ENCODE peak calls at places on chromosomes 3 and 15, in eight cellular contexts. One of them, this sample, is unnamed.

GRCh38 chr3:41751597-41751996 is 210.3 kb downstream of the ULK4 start:
- DNase-seq in MV-4-11: no peak
- DNase-seq in RPMI7951: no peak
- DNase-seq in T-helper 1 cell: peak; percentile 27
- DNase-seq in activated naive CD4-positive, alpha-beta T cell: no peak
- DNase-seq in stimulated activated CD4-positive, alpha-beta T cell treated with anti-CD3 and anti-CD28 coated beads, Interleukin-2, amount 100 ng/mL, for 24 hours: no peak
- DNase-seq in RPMI8226: no peak
- DNase-seq in COR-L47: no peak
- DNase-seq in this sample: no peak

GRCh38 chr3:123757281-123757940 is 126.7 kb downstream of the MYLK start:
- DNase-seq in MV-4-11: peak; percentile 92
- DNase-seq in RPMI7951: peak; percentile 96
- DNase-seq in T-helper 1 cell: peak; percentile 38
- DNase-seq in activated naive CD4-positive, alpha-beta T cell: no peak
- DNase-seq in stimulated activated CD4-positive, alpha-beta T cell treated with anti-CD3 and anti-CD28 coated beads, Interleukin-2, amount 100 ng/mL, for 24 hours: no peak
- DNase-seq in RPMI8226: peak; percentile 91
- DNase-seq in COR-L47: no peak
- DNase-seq in this sample: peak; percentile 96

GRCh38 chr3:21484323-21485154 is 266.5 kb downstream of the ZNF385D start:
- DNase-seq in MV-4-11: peak; percentile 94
- DNase-seq in RPMI7951: peak; percentile 16
- DNase-seq in T-helper 1 cell: no peak
- DNase-seq in activated naive CD4-positive, alpha-beta T cell: no peak
- DNase-seq in stimulated activated CD4-positive, alpha-beta T cell treated with anti-CD3 and anti-CD28 coated beads, Interleukin-2, amount 100 ng/mL, for 24 hours: no peak
- DNase-seq in RPMI8226: peak; percentile 59
- DNase-seq in COR-L47: peak; percentile 34
- DNase-seq in this sample: peak; percentile 46

GRCh38 chr15:64105113-64105704 is 9.4 kb downstream of the SNX1 start:
- DNase-seq in MV-4-11: peak; percentile 89
- DNase-seq in RPMI7951: no peak
- DNase-seq in T-helper 1 cell: no peak
- DNase-seq in activated naive CD4-positive, alpha-beta T cell: no peak
- DNase-seq in stimulated activated CD4-positive, alpha-beta T cell treated with anti-CD3 and anti-CD28 coated beads, Interleukin-2, amount 100 ng/mL, for 24 hours: no peak
- DNase-seq in RPMI8226: no peak
- DNase-seq in COR-L47: no peak
- DNase-seq in this sample: no peak

GRCh38 chr15:69032703-69033373 is 18.3 kb downstream of the NOX5 start:
- DNase-seq in MV-4-11: peak; percentile 33
- DNase-seq in RPMI7951: no peak
- DNase-seq in T-helper 1 cell: no peak
- DNase-seq in activated naive CD4-positive, alpha-beta T cell: no peak
- DNase-seq in stimulated activated CD4-positive, alpha-beta T cell treated with anti-CD3 and anti-CD28 coated beads, Interleukin-2, amount 100 ng/mL, for 24 hours: no peak
- DNase-seq in RPMI8226: no peak
- DNase-seq in COR-L47: no peak
- DNase-seq in this sample: peak; percentile 11

GRCh38 chr3:193772389-193772788 is 179.4 kb downstream of the OPA1 start:
- DNase-seq in MV-4-11: no peak
- DNase-seq in RPMI7951: no peak
- DNase-seq in T-helper 1 cell: no peak
- DNase-seq in activated naive CD4-positive, alpha-beta T cell: no peak
- DNase-seq in stimulated activated CD4-positive, alpha-beta T cell treated with anti-CD3 and anti-CD28 coated beads, Interleukin-2, amount 100 ng/mL, for 24 hours: no peak
- DNase-seq in RPMI8226: no peak
- DNase-seq in COR-L47: peak; percentile 36
- DNase-seq in this sample: peak; percentile 12

GRCh38 chr3:30481241-30481640 is 125.2 kb upstream of the TGFBR2 start:
- DNase-seq in MV-4-11: no peak
- DNase-seq in RPMI7951: no peak
- DNase-seq in T-helper 1 cell: no peak
- DNase-seq in activated naive CD4-positive, alpha-beta T cell: no peak
- DNase-seq in stimulated activated CD4-positive, alpha-beta T cell treated with anti-CD3 and anti-CD28 coated beads, Interleukin-2, amount 100 ng/mL, for 24 hours: no peak
- DNase-seq in RPMI8226: no peak
- DNase-seq in COR-L47: no peak
- DNase-seq in this sample: no peak

GRCh38 chr15:48411971-48412591 is 80.9 kb downstream of the DUT start:
- DNase-seq in MV-4-11: no peak
- DNase-seq in RPMI7951: peak; percentile 87
- DNase-seq in T-helper 1 cell: no peak
- DNase-seq in activated naive CD4-positive, alpha-beta T cell: no peak
- DNase-seq in stimulated activated CD4-positive, alpha-beta T cell treated with anti-CD3 and anti-CD28 coated beads, Interleukin-2, amount 100 ng/mL, for 24 hours: no peak
- DNase-seq in RPMI8226: no peak
- DNase-seq in COR-L47: no peak
- DNase-seq in this sample: peak; percentile 37

GRCh38 chr3:48129921-48130320 is 58.3 kb downstream of the CDC25A start:
- DNase-seq in MV-4-11: no peak
- DNase-seq in RPMI7951: no peak
- DNase-seq in T-helper 1 cell: no peak
- DNase-seq in activated naive CD4-positive, alpha-beta T cell: no peak
- DNase-seq in stimulated activated CD4-positive, alpha-beta T cell treated with anti-CD3 and anti-CD28 coated beads, Interleukin-2, amount 100 ng/mL, for 24 hours: no peak
- DNase-seq in RPMI8226: no peak
- DNase-seq in COR-L47: no peak
- DNase-seq in this sample: peak; percentile 49